ENCODE peak calls at places on chromosome 6, in six cellular contexts. S, L, B, V, Q and I are unnamed samples.

GRCh38 chr6:131029661-131030297 is 33.3 kb downstream of the EPB41L2 start:
- DNase-seq in S (no peak), L (peak; percentile 67), B (no peak), V (no peak), Q (no peak), I (no peak)

GRCh38 chr6:27668442-27669275 is 195.8 kb upstream of the ZNF184 start:
- DNase-seq in S (no peak), L (peak; percentile 73), B (peak; percentile 64), V (no peak), Q (no peak), I (peak; percentile 68)

GRCh38 chr6:108720798-108721197 is 127.4 kb upstream of the ARMC2 start:
- DNase-seq in S (no peak), L (no peak), B (no peak), V (no peak), Q (no peak), I (no peak)

GRCh38 chr6:107284805-107285204 is 169.5 kb upstream of the BEND3 start:
- DNase-seq in S (no peak), L (no peak), B (no peak), V (no peak), Q (no peak), I (no peak)

GRCh38 chr6:128500017-128500416 is 20.4 kb downstream of the PTPRK start:
- DNase-seq in S (no peak), L (no peak), B (no peak), V (no peak), Q (no peak), I (no peak)

GRCh38 chr6:56101141-56101553 is 146.2 kb downstream of the COL21A1 start:
- DNase-seq in S (no peak), L (peak; percentile 98), B (no peak), V (no peak), Q (no peak), I (no peak)

GRCh38 chr6:54096811-54097210 is 14.4 kb upstream of the MLIP start:
- DNase-seq in S (no peak), L (no peak), B (no peak), V (no peak), Q (no peak), I (no peak)

GRCh38 chr6:16472349-16473069 is 234.1 kb downstream of the GMPR start:
- DNase-seq in S (no peak), L (peak; percentile 89), B (no peak), V (no peak), Q (no peak), I (no peak)

GRCh38 chr6:89359561-89359960 is 7.0 kb upstream of the UBE2J1 start:
- DNase-seq in S (no peak), L (no peak), B (no peak), V (no peak), Q (no peak), I (no peak)

GRCh38 chr6:83258517-83258916 is 65.4 kb downstream of the RWDD2A start:
- DNase-seq in S (no peak), L (no peak), B (no peak), V (no peak), Q (no peak), I (no peak)

GRCh38 chr6:52276130-52276529 is 8.4 kb downstream of the MCM3 start:
- DNase-seq in S (no peak), L (no peak), B (no peak), V (no peak), Q (no peak), I (no peak)
- H3K27ac ChIP-seq in S (no peak overlapping the region), L (no peak overlapping the region), B (no peak overlapping the region), V (no peak overlapping the region), Q (no peak overlapping the region), I (no peak overlapping the region)

GRCh38 chr6:164415832-164416563 is 893.4 kb downstream of the C6orf118 start:
- DNase-seq in S (no peak), L (no peak), B (no peak), V (no peak), Q (no peak), I (no peak)
- H3K9me3 ChIP-seq in S (no peaks in the 10 kb centered on the region), L (no peaks in the 10 kb centered on the region), B (no peaks in the 10 kb centered on the region), V (no peaks in the 10 kb centered on the region), Q (no peaks in the 10 kb centered on the region), I (no peaks in the 10 kb centered on the region)

DNA sequence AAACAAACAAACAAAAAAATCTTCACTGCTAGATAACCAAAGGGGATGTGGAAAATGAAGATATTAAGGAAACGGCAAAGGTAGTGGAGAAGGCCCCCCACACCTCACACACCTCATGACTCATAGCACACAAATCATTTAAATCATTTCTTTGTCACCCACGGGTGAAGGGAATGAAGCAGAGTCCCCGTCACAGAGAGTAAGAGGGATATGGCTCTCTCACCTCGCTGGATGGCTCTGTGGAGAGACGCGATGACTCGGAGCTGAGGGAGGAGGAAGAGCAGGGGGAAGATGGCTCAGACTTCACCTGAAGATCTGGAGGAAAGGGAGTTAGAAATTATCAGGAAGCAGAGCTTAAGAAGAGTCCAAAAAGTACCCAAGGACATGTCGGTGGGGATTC is 1.2 kb downstream of the ATF6B start:
- DNase-seq in S (no peak), L (no peak), B (no peak), V (no peak), Q (no peak), I (no peak)
- H3K27ac ChIP-seq in S (peak overlapping the region; percentile 30), L (peak overlapping the region; percentile 93), B (no peak overlapping the region), V (no peak overlapping the region), Q (peak overlapping the region; percentile 90), I (no peak overlapping the region)

GRCh38 chr6:26538936-26539615 is 910 bp downstream of the HMGN4 start:
- DNase-seq in S (no peak), L (no peak), B (no peak), V (no peak), Q (no peak), I (no peak)

GRCh38 chr6:26537160-26537845 is 863 bp upstream of the HMGN4 start:
- DNase-seq in S (peak; percentile 91), L (peak; percentile 93), B (peak; percentile 94), V (peak; percentile 88), Q (peak; percentile 92), I (peak; percentile 92)

GRCh38 chr6:26536571-26537159 is 1.5 kb upstream of the HMGN4 start:
- DNase-seq in S (no peak), L (peak; percentile 76), B (peak; percentile 57), V (no peak), Q (no peak), I (no peak)

GRCh38 chr6:26537846-26538571 is at the start of gene HMGN4:
- DNase-seq in S (peak; percentile 85), L (peak; percentile 96), B (peak; percentile 88), V (peak; percentile 84), Q (peak; percentile 91), I (peak; percentile 85)

DNA sequence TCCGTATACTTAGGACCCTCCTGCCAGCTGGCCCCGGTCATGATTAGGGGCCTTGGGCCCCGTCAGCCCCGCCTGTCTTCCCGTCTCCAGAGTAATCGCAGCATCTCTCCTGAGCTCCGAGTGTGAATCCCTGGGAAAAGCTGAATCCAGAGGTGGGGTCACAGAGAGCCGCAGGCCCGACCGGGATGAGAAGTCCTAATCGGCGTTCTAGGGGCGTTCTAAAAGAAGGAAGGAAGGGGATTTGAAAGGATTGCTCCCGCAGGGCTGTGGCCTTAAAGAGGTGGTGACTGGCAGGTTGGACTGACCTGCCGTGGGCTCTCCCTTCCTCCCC is 371 bp downstream of the HMGN4 start:
- DNase-seq in S (no peak), L (no peak), B (no peak), V (no peak), Q (no peak), I (no peak)
- H3K9me3 ChIP-seq in S (no peaks in the 10 kb centered on the region), L (no peaks in the 10 kb centered on the region), B (no peaks in the 10 kb centered on the region), V (no peaks in the 10 kb centered on the region), Q (no peaks in the 10 kb centered on the region), I (no peaks in the 10 kb centered on the region)

GRCh38 chr6:123091091-123091895 is 95.3 kb downstream of the CLVS2 start:
- DNase-seq in S (peak; percentile 66), L (peak; percentile 55), B (no peak), V (peak; percentile 15), Q (no peak), I (no peak)
- H3K27ac ChIP-seq in S (peak overlapping the region; percentile 97), L (no peak overlapping the region), B (no peak overlapping the region), V (peak overlapping the region; percentile 84), Q (no peak overlapping the region), I (no peak overlapping the region)

GRCh38 chr6:85828973-85829372 is 186.3 kb upstream of the SYNCRIP start:
- DNase-seq in S (no peak), L (no peak), B (no peak), V (no peak), Q (no peak), I (no peak)

GRCh38 chr6:85824329-85824728 is 181.6 kb upstream of the SYNCRIP start:
- DNase-seq in S (no peak), L (no peak), B (no peak), V (no peak), Q (no peak), I (no peak)

DNA sequence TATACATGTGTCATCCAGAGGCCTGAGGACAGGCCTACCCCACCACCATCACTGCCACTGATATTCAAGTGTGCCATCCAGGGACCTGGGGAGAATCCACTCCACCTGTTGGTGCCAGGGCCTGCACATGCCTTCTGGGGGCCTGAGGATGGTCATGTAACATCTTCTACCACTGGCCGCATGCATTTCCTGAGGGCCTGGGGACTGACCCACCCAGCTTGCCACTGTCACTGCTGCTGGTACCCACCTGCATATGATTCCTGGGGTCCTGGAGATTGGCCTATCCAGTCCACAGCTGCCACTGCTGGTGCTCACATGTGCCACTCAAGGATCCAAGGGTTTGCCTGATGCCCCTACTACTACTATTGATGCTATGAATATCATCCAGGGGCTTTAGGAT is 184.3 kb upstream of the SYNCRIP start:
- DNase-seq in S (no peak), L (no peak), B (no peak), V (no peak), Q (no peak), I (no peak)
- H3K9me3 ChIP-seq in S (no peaks in the 10 kb centered on the region), L (no peaks in the 10 kb centered on the region), B (no peaks in the 10 kb centered on the region), V (peaks cover 30% of the 10 kb centered on the region), Q (peaks cover 41% of the 10 kb centered on the region), I (peaks cover 3% of the 10 kb centered on the region)